ENCODE peak calls at places on chromosomes 7 and 10, in seven cellular contexts. B is NCI-H2081, I is osteocyte, Q is T-cell, U is M059J, L is lower leg skin, K is B cell. G is an unnamed sample.

GRCh38 chr7:128906766-128907559 is 3.5 kb downstream of the KCP start:
- DNase-seq in U (no peak), B (no peak), Q (no peak), I (no peak), L (no peak), K (peak), G (no peak)

GRCh38 chr7:101201695-101202602 is 1.1 kb upstream of the MOGAT3 start:
- DNase-seq in I (no peak), B (no peak), Q (no peak), K (peak), U (no peak), L (no peak), G (no peak)

GRCh38 chr10:15097011-15097812 is at the start of gene RPP38:
- DNase-seq in U (peak), Q (peak), K (peak), L (peak), B (peak), I (peak), G (peak)

GRCh38 chr10:32125023-32125422 is 68.8 kb upstream of the KIF5B start:
- DNase-seq in I (no peak), Q (no peak), U (no peak), B (no peak), K (no peak), L (no peak), G (no peak)

GRCh38 chr10:44295619-44296222 is 89.2 kb downstream of the CXCL12 start:
- DNase-seq in K (no peak), U (peak), B (no peak), I (no peak), L (no peak), Q (no peak), G (no peak)

GRCh38 chr7:157437519-157438061 is 100.8 kb downstream of the DNAJB6 start:
- DNase-seq in Q (no peak), B (no peak), L (no peak), K (no peak), U (no peak), I (peak), G (no peak)

GRCh38 chr7:41870017-41870416 is 167.1 kb upstream of the INHBA start:
- DNase-seq in I (no peak), U (no peak), B (no peak), L (no peak), Q (no peak), K (no peak), G (no peak)

GRCh38 chr7:20296444-20296843 is 34.3 kb upstream of the ITGB8 start:
- DNase-seq in Q (no peak), L (no peak), U (peak), B (no peak), K (no peak), I (no peak), G (no peak)

GRCh38 chr7:80552304-80552703 is 40.4 kb upstream of the GNAT3 start:
- DNase-seq in B (no peak), K (no peak), L (no peak), Q (no peak), U (peak), I (no peak), G (no peak)

GRCh38 chr7:149377386-149377785 is 83.5 kb downstream of the ZNF777 start:
- DNase-seq in U (no peak), L (no peak), I (no peak), B (no peak), Q (no peak), K (no peak), G (no peak)

GRCh38 chr10:97796651-97797050 is 24.9 kb upstream of the SFRP5 start:
- DNase-seq in I (no peak), L (no peak), B (no peak), U (peak), Q (peak), K (no peak), G (no peak)

GRCh38 chr7:111180273-111180814 is 89.4 kb downstream of the LRRN3 start:
- DNase-seq in Q (no peak), L (no peak), K (no peak), U (no peak), I (no peak), B (no peak), G (no peak)